ENCODE peak calls at places on chromosomes 5 and 9, in seven cellular contexts. M is thoracic aorta, C is neural crest cell, N is sigmoid colon, P is thyroid gland, X is heart right ventricle, L is astrocyte. E is an unnamed sample.

GRCh38 chr5:128406863-128407262 is 131.2 kb downstream of the FBN2 start:
- DNase-seq in X (no peak), P (no peak), N (no peak), M (no peak), L (no peak), C (no peak), E (no peak)

GRCh38 chr9:77648458-77649108 is 461 bp upstream of the GNA14 start:
- DNase-seq in C (no peak), L (peak; percentile 11), X (peak; percentile 60), M (no peak), P (peak; percentile 78), N (peak; percentile 82), E (no peak)

GRCh38 chr5:170809551-170809950 is 26.0 kb downstream of the GABRP start:
- DNase-seq in N (no peak), P (peak; percentile 14), M (no peak), X (no peak), L (peak; percentile 48), C (no peak), E (no peak)

GRCh38 chr5:98774192-98775046 is 956 bp downstream of the RGMB start:
- DNase-seq in N (peak; percentile 84), M (no peak), L (peak; percentile 62), P (peak; percentile 68), X (peak; percentile 55), C (peak; percentile 37), E (peak; percentile 34)

GRCh38 chr5:16574789-16575785 is 41.7 kb downstream of the RETREG1 start:
- DNase-seq in C (no peak), M (no peak), N (no peak), L (peak; percentile 91), X (peak; percentile 48), P (peak; percentile 96), E (no peak)

GRCh38 chr5:145375521-145375920 is 459.6 kb downstream of the PRELID2 start:
- DNase-seq in P (no peak), C (no peak), L (no peak), M (no peak), N (no peak), X (no peak), E (no peak)

GRCh38 chr5:112125910-112126309 is 293.2 kb downstream of the EPB41L4A start:
- DNase-seq in N (no peak), X (no peak), C (no peak), P (no peak), L (no peak), M (no peak), E (no peak)

GRCh38 chr5:168328804-168329203 is 37.4 kb downstream of the WWC1 start:
- DNase-seq in N (no peak), C (no peak), X (no peak), P (peak; percentile 23), L (no peak), M (no peak), E (no peak)

GRCh38 chr5:169197343-169197742 is 103.6 kb downstream of the SLIT3 start:
- DNase-seq in N (no peak), P (peak; percentile 42), L (no peak), X (peak; percentile 20), M (no peak), C (no peak), E (no peak)

GRCh38 chr5:109922396-109922995 is 232.8 kb downstream of the MAN2A1 start:
- DNase-seq in N (no peak), M (no peak), L (no peak), P (no peak), X (no peak), C (no peak), E (no peak)

GRCh38 chr5:153905214-153905613 is 133.5 kb downstream of the FAM114A2 start:
- DNase-seq in P (no peak), N (no peak), L (no peak), C (no peak), M (no peak), X (no peak), E (no peak)

GRCh38 chr5:124074500-124074899 is 562.5 kb downstream of the CSNK1G3 start:
- DNase-seq in X (no peak), M (no peak), L (no peak), N (no peak), C (no peak), P (no peak), E (no peak)

GRCh38 chr5:139481580-139482049 is 943 bp downstream of the STING1 start:
- DNase-seq in P (no peak), N (peak; percentile 76), C (no peak), X (peak; percentile 38), L (no peak), M (no peak), E (no peak)

GRCh38 chr5:36079200-36079761 is 12.6 kb upstream of the UGT3A2 start:
- DNase-seq in L (peak; percentile 23), X (no peak), P (no peak), M (no peak), C (peak; percentile 12), N (no peak), E (no peak)

GRCh38 chr5:54719384-54720306 is 202.1 kb downstream of the SNX18 start:
- DNase-seq in X (peak; percentile 59), P (peak; percentile 74), C (no peak), M (peak; percentile 55), N (no peak), L (peak; percentile 70), E (no peak)

GRCh38 chr9:129567842-129568559 is 52.9 kb downstream of the C9orf50 start:
- DNase-seq in P (peak; percentile 56), M (no peak), L (peak; percentile 60), X (peak; percentile 23), N (no peak), C (no peak), E (no peak)

GRCh38 chr9:77488439-77489126 is 159.5 kb downstream of the GNA14 start:
- DNase-seq in N (no peak), X (no peak), L (no peak), C (no peak), M (no peak), P (no peak), E (no peak)

GRCh38 chr5:1438871-1439270 is 6.4 kb downstream of the SLC6A3 start:
- DNase-seq in N (no peak), X (no peak), L (no peak), C (no peak), M (no peak), P (no peak), E (no peak)

GRCh38 chr9:70924380-70924779 is 197.0 kb downstream of the TRPM3 start:
- DNase-seq in L (peak; percentile 92), P (no peak), X (no peak), C (no peak), N (no peak), M (no peak), E (no peak)

GRCh38 chr5:139178948-139179347 is 19.2 kb downstream of the SIL1 start:
- DNase-seq in M (no peak), L (peak; percentile 50), C (no peak), P (peak; percentile 92), X (peak; percentile 55), N (no peak), E (no peak)

GRCh38 chr9:12774861-12775367 is at the start of gene LURAP1L:
- DNase-seq in N (peak; percentile 88), X (peak; percentile 48), C (peak; percentile 8), L (peak; percentile 75), P (peak; percentile 38), M (no peak), E (no peak)

GRCh38 chr5:15850939-15851341 is 328.7 kb downstream of the MARCHF11 start:
- DNase-seq in P (no peak), M (no peak), X (peak; percentile 29), C (no peak), L (no peak), N (no peak), E (no peak)

GRCh38 chr5:156684216-156684615 is 165.9 kb upstream of the PPP1R2B start:
- DNase-seq in L (no peak), M (no peak), P (no peak), X (no peak), N (no peak), C (no peak), E (no peak)

GRCh38 chr5:8686707-8687106 is 817.8 kb downstream of the MTRR start:
- DNase-seq in M (no peak), X (no peak), N (no peak), P (no peak), L (peak; percentile 62), C (no peak), E (no peak)

GRCh38 chr9:15231788-15232635 is 75.0 kb downstream of the TTC39B start:
- DNase-seq in C (peak; percentile 8), M (no peak), X (no peak), N (no peak), L (peak; percentile 14), P (no peak), E (no peak)
- TF ChIP-seq CTCF in C (peak; percentile 56), M (peak; percentile 12), X (peak; percentile 31), N (no peak), L (peak; percentile 24), P (peak; percentile 47), E (no peak)

GRCh38 chr5:180494510-180495181 is 467 bp downstream of the CNOT6 start:
- DNase-seq in P (peak; percentile 52), N (peak; percentile 71), M (no peak), X (peak; percentile 28), L (no peak), C (peak; percentile 20), E (no peak)
- TF ChIP-seq CTCF in P (no peak), N (no peak), M (no peak), X (no peak), L (no peak), C (peak; percentile 14), E (no peak)

DNA sequence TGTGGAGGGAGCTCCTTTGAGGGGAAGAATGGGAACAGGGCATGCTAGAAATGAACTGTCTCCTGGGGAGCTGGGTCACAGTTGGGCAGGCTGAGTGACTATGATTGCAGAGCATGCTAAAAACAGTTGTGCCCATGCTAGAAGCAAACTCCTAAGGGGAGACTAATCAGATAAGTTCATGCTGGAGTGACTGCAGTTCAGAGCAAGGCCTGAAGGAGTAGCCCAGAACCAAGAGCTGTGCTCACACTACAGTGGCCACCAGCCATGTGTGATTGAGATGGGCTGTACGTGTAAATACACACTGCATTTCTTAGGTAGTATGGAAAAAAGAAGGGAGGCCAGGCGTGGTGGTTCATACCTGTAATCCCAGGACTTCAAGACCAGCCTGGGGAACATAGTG is 10.3 kb upstream of the AK1 start:
- DNase-seq in M (no peak), C (no peak), X (no peak), N (no peak), P (peak; percentile 46), L (no peak), E (no peak)
- TF ChIP-seq CTCF in M (peak; percentile 9), C (peak; percentile 37), X (peak; percentile 10), N (no peak), P (no peak), L (no peak), E (no peak)

DNA sequence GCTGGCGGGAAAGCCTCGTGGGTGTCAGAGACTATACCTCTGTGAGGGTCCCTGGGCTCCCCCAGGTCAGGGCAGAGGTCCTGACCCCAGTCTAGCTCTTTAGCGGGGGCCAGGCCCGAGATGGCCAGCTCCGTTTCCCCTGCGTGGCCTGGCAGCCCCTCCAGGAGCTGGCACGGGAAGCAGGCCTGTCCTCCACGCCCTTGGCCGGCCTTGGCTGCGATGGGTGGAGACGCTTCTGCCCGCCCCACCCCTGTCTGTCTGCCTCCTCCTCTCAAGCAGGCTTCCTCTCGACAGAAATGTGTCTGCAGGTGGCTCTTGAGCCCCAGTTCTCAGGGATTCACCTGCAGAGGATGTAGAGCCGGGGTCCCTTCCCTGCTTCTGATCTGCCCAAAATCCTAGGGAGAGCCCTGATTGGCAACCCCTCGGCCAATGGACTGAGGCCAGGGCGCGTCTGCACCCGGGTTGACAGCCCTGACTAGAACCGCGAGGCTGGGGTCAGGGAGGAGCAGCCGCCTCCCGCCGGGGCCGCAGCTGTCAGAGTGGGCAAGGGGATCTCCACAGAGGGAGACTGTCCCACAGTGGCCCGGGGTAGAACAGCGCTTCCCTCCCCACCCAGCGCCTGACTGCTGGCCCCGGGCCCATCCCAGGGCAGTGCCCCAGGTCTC is 2.6 kb upstream of the GRIN1 start:
- DNase-seq in C (no peak), P (no peak), N (no peak), L (no peak), M (no peak), X (no peak), E (no peak)
- TF ChIP-seq CTCF in C (no peak), P (no peak), N (no peak), L (no peak), M (no peak), X (no peak), E (no peak)

GRCh38 chr5:173010547-173011464 is 27.2 kb downstream of the ATP6V0E1 start:
- DNase-seq in N (peak; percentile 76), M (no peak), P (peak; percentile 71), C (peak; percentile 24), L (no peak), X (peak; percentile 65), E (peak; percentile 30)
- TF ChIP-seq CTCF in N (no peak), M (no peak), P (peak; percentile 78), C (peak; percentile 48), L (no peak), X (peak; percentile 63), E (no peak)

E was measured in omental fat pad.